ENCODE peak calls at places on chromosomes 7 and 10, in ten cellular contexts. J is posterior vena cava; D is M059J; V is stimulated activated CD4-positive, alpha-beta T cell treated with anti-CD3 and anti-CD28 coated beads, Interleukin-1b, Interleukin-23, amount 100 ng/mL, for 1 hour; W is NCI-H446; G is osteocyte; I is brain microvascular endothelial cell; L is naive thymus-derived CD8-positive, alpha-beta T cell; B is CD4-positive, alpha-beta T cell; N is neural progenitor cell. M is an unnamed sample.

GRCh38 chr7:96416599-96416998 is 94.7 kb upstream of the SLC25A13 start:
- DNase-seq in L (no peak), G (no peak), I (no peak), D (no peak), B (no peak), J (no peak), W (no peak), V (no peak), N (no peak), M (no peak)

GRCh38 chr10:82463165-82463564 is 588.2 kb downstream of the NRG3 start:
- DNase-seq in W (peak), I (no peak), L (no peak), B (no peak), N (no peak), D (no peak), V (no peak), G (no peak), J (no peak), M (no peak)

GRCh38 chr7:130490888-130491771 is 755 bp upstream of the MEST start:
- DNase-seq in J (peak), V (no peak), N (peak), G (peak), L (peak), B (no peak), D (peak), W (peak), I (peak), M (no peak)

GRCh38 chr7:7798510-7798909 is 80.1 kb upstream of the RPA3 start:
- DNase-seq in I (no peak), N (no peak), J (no peak), D (no peak), L (no peak), B (no peak), W (no peak), G (no peak), V (no peak), M (no peak)

GRCh38 chr10:119714484-119714816 is 11.4 kb upstream of the INPP5F start:
- DNase-seq in V (no peak), L (no peak), I (no peak), B (no peak), D (no peak), N (no peak), W (no peak), J (no peak), G (no peak), M (no peak)

GRCh38 chr7:18866359-18867036 is 250.9 kb downstream of the TWIST1 start:
- DNase-seq in I (peak), N (no peak), D (peak), V (no peak), W (peak), J (peak), L (no peak), G (peak), B (no peak), M (no peak)

GRCh38 chr10:108496131-108496530 is 1331.6 kb upstream of the SORCS1 start:
- DNase-seq in I (no peak), V (no peak), W (no peak), G (no peak), J (no peak), B (no peak), L (no peak), D (peak), N (no peak), M (no peak)

GRCh38 chr10:21031232-21031790 is 134.2 kb upstream of the NEBL start:
- DNase-seq in L (no peak), D (no peak), I (no peak), N (peak), V (no peak), W (no peak), B (no peak), J (no peak), G (no peak), M (no peak)

GRCh38 chr10:69315610-69316312 is 37.5 kb downstream of the HK1 start:
- DNase-seq in B (no peak), W (no peak), G (no peak), D (no peak), I (peak), N (no peak), V (no peak), J (no peak), L (no peak), M (no peak)

GRCh38 chr7:5393748-5394147 is 29.9 kb downstream of the TNRC18 start:
- DNase-seq in I (no peak), B (no peak), W (no peak), N (no peak), V (no peak), L (no peak), J (no peak), D (no peak), G (no peak), M (no peak)

GRCh38 chr7:134029743-134030142 is 97.4 kb upstream of the LRGUK start:
- DNase-seq in V (no peak), N (no peak), I (no peak), G (no peak), D (no peak), L (no peak), B (no peak), J (no peak), W (no peak), M (no peak)

GRCh38 chr10:20494474-20494873 is 402.6 kb downstream of the NEBL start:
- DNase-seq in G (no peak), L (no peak), I (no peak), W (no peak), N (no peak), D (peak), J (no peak), V (no peak), B (no peak), M (no peak)

GRCh38 chr7:50655490-50655889 is 90.3 kb upstream of the DDC start:
- DNase-seq in B (no peak), J (peak), I (no peak), L (no peak), N (no peak), V (no peak), G (no peak), D (no peak), W (no peak), M (no peak)

GRCh38 chr10:128322950-128323349 is 196.7 kb upstream of the MKI67 start:
- DNase-seq in L (no peak), V (no peak), G (no peak), D (no peak), J (no peak), N (no peak), B (no peak), I (no peak), W (no peak), M (no peak)

GRCh38 chr7:200290-200689 is 7.9 kb downstream of the FAM20C start:
- DNase-seq in D (no peak), L (no peak), B (no peak), J (no peak), N (peak), G (no peak), I (no peak), W (no peak), V (no peak), M (no peak)

GRCh38 chr10:60353519-60354258 is 36.0 kb downstream of the ANK3 start:
- DNase-seq in W (no peak), B (no peak), D (no peak), G (no peak), I (peak), N (peak), J (no peak), V (no peak), L (no peak), M (no peak)

GRCh38 chr10:61793760-61794713 is 107.5 kb upstream of the ARID5B start:
- DNase-seq in N (no peak), W (peak), G (no peak), I (peak), V (no peak), L (no peak), D (peak), J (no peak), B (no peak), M (no peak)

GRCh38 chr7:151010307-151011096 is 13.8 kb downstream of the ATG9B start:
- DNase-seq in V (no peak), D (no peak), J (no peak), I (no peak), N (peak), W (no peak), B (no peak), L (peak), G (no peak), M (no peak)

GRCh38 chr10:93081834-93082233 is 8.1 kb downstream of the CYP26A1 start:
- DNase-seq in G (peak), L (no peak), W (no peak), D (no peak), B (no peak), N (no peak), V (no peak), I (peak), J (no peak), M (no peak)

GRCh38 chr10:58546137-58546536 is 33.5 kb downstream of the BICC1 start:
- DNase-seq in L (no peak), N (no peak), G (no peak), D (no peak), V (no peak), I (no peak), J (no peak), B (no peak), W (no peak), M (no peak)

GRCh38 chr10:62690703-62691102 is 113.8 kb upstream of the ADO start:
- DNase-seq in G (no peak), V (no peak), B (no peak), I (no peak), J (no peak), W (no peak), L (no peak), D (peak), N (peak), M (no peak)

GRCh38 chr10:58023341-58024073 is 244.2 kb downstream of the IPMK start:
- DNase-seq in B (no peak), G (no peak), V (no peak), W (no peak), J (no peak), N (no peak), L (no peak), D (peak), I (peak), M (no peak)

GRCh38 chr10:48737866-48738265 is 53.2 kb downstream of the WDFY4 start:
- DNase-seq in L (no peak), G (no peak), D (no peak), I (no peak), V (no peak), N (no peak), W (no peak), B (no peak), J (no peak), M (no peak)

GRCh38 chr7:133364959-133365680 is 112.2 kb downstream of the EXOC4 start:
- DNase-seq in N (no peak), D (peak), J (no peak), L (no peak), W (no peak), B (no peak), G (no peak), V (no peak), I (peak), M (no peak)

GRCh38 chr7:46432666-46433065 is 511.6 kb upstream of the IGFBP3 start:
- DNase-seq in W (no peak), B (no peak), J (no peak), I (peak), D (peak), N (no peak), G (no peak), L (no peak), V (no peak), M (no peak)

GRCh38 chr7:105581066-105581811 is at the start of gene EFCAB10:
- DNase-seq in N (peak), I (peak), L (peak), J (peak), D (peak), W (peak), B (peak), G (peak), V (no peak), M (no peak)

GRCh38 chr10:113051456-113051855 is 101.4 kb downstream of the TCF7L2 start:
- DNase-seq in D (no peak), I (no peak), J (no peak), N (no peak), L (no peak), V (no peak), W (no peak), G (no peak), B (no peak), M (no peak)

GRCh38 chr10:33280217-33280616 is 54.2 kb downstream of the NRP1 start:
- DNase-seq in W (no peak), L (no peak), V (no peak), G (no peak), I (no peak), J (no peak), D (no peak), B (no peak), N (no peak), M (no peak)

GRCh38 chr10:117431160-117431559 is 55.9 kb upstream of the PDZD8 start:
- DNase-seq in V (no peak), J (no peak), D (peak), W (peak), G (no peak), L (no peak), B (no peak), N (peak), I (no peak), M (no peak)

GRCh38 chr10:68992721-68993440 is 4.3 kb downstream of the KIFBP start:
- DNase-seq in L (no peak), J (peak), N (no peak), G (no peak), V (no peak), D (peak), I (peak), B (no peak), W (no peak), M (no peak)

GRCh38 chr10:101830322-101831168 is 12.3 kb upstream of the OGA start:
- DNase-seq in J (peak), G (peak), B (peak), D (peak), W (no peak), L (peak), V (peak), N (peak), I (peak), M (no peak)

GRCh38 chr10:36773652-36774051 is 351.7 kb upstream of the ANKRD30A start:
- DNase-seq in G (no peak), W (no peak), V (no peak), D (no peak), J (no peak), N (no peak), I (no peak), B (no peak), L (no peak), M (no peak)

GRCh38 chr7:16317406-16317805 is 103.9 kb downstream of the CRPPA start:
- DNase-seq in J (no peak), B (no peak), I (no peak), L (no peak), D (no peak), V (no peak), W (no peak), N (no peak), G (no peak), M (no peak)

M was measured in NK-92 treated with Interleukin-12 subunit alpha and Interleukin-12 subunit beta, amount 100 ng/mL, for 24 hours.